ENCODE peak calls at places on chromosomes 5 and 9, in four cellular contexts. C is NCI-H1436, J is lung, T is GM18507. I is an unnamed sample.

GRCh38 chr5:17228833-17229291 is 11.4 kb downstream of the BASP1 start:
- DNase-seq in T (no peak), C (no peak), J (no peak), I (no peak)

GRCh38 chr5:174446988-174447387 is 277.4 kb upstream of the MSX2 start:
- DNase-seq in J (no peak), T (no peak), C (no peak), I (no peak)

GRCh38 chr9:72509053-72509452 is 12.4 kb upstream of the TMC1 start:
- DNase-seq in T (no peak), J (no peak), C (no peak), I (no peak)

GRCh38 chr9:137030006-137030405 is 1.9 kb downstream of the FUT7 start:
- DNase-seq in C (no peak), J (no peak), T (no peak), I (no peak)

GRCh38 chr5:125409496-125410351 is 663.3 kb upstream of the ZNF608 start:
- DNase-seq in J (no peak), C (peak; percentile 82), T (no peak), I (no peak)

GRCh38 chr9:95731876-95732275 is 143.6 kb upstream of the ERCC6L2 start:
- DNase-seq in C (no peak), J (no peak), T (no peak), I (no peak)

GRCh38 chr5:17020586-17021362 is 84.7 kb upstream of the MYO10 start:
- DNase-seq in T (no peak), J (no peak), C (no peak), I (no peak)

GRCh38 chr5:150021491-150022162 is 21.1 kb downstream of the HMGXB3 start:
- DNase-seq in T (no peak), J (no peak), C (no peak), I (peak; percentile 28)

GRCh38 chr5:6812800-6813731 is 99.8 kb downstream of the TENT4A start:
- DNase-seq in T (no peak), J (peak; percentile 80), C (no peak), I (peak; percentile 21)

GRCh38 chr9:87071473-87071872 is 124.2 kb upstream of the GAS1 start:
- DNase-seq in T (no peak), J (no peak), C (no peak), I (no peak)

GRCh38 chr5:158284242-158284641 is 425.3 kb upstream of the CLINT1 start:
- DNase-seq in C (no peak), J (no peak), T (no peak), I (no peak)